ENCODE peak calls at places on chromosomes 3 and 15, in ten cellular contexts. U is body of pancreas; B is breast epithelium; Y is RWPE1; F is stimulated activated CD8-positive, alpha-beta memory T cell treated with anti-CD3 and anti-CD28 coated beads, Interleukin-15, amount 100 ng/mL, for 1 hour; L is ELR; T is fibroblast of pulmonary artery; S is tibial nerve; V is upper lobe of left lung; D is activated naive CD8-positive, alpha-beta T cell treated with anti-CD3 and anti-CD28 coated beads for 36 hours. H is an unnamed sample.

GRCh38 chr15:77533986-77534385 is 98.7 kb downstream of the LINGO1 start:
- DNase-seq in U (no peak), B (no peak), Y (no peak), F (no peak), L (no peak), T (no peak), S (no peak), V (no peak), D (no peak), H (no peak)

GRCh38 chr3:123312331-123313265 is 110.9 kb downstream of the SEC22A start:
- DNase-seq in U (no peak), B (no peak), Y (no peak), F (no peak), L (no peak), T (no peak), S (no peak), V (no peak), D (no peak), H (no peak)

GRCh38 chr3:13491206-13491974 is 11.3 kb downstream of the HDAC11 start:
- DNase-seq in U (peak; percentile 7), B (no peak), Y (no peak), F (no peak), L (no peak), T (no peak), S (no peak), V (no peak), D (no peak), H (no peak)

GRCh38 chr3:46998121-46998851 is 18.8 kb downstream of the NBEAL2 start:
- DNase-seq in U (peak; percentile 89), B (no peak), Y (peak; percentile 54), F (peak; percentile 56), L (peak; percentile 60), T (peak; percentile 57), S (peak; percentile 38), V (peak; percentile 86), D (peak; percentile 77), H (peak; percentile 91)

GRCh38 chr3:151230644-151231043 is 27.6 kb upstream of the GPR171 start:
- DNase-seq in U (no peak), B (no peak), Y (no peak), F (no peak), L (no peak), T (no peak), S (no peak), V (no peak), D (no peak), H (peak; percentile 68)

GRCh38 chr15:76963596-76963995 is 31.3 kb upstream of the PSTPIP1 start:
- DNase-seq in U (peak; percentile 22), B (no peak), Y (no peak), F (no peak), L (peak; percentile 8), T (no peak), S (no peak), V (no peak), D (no peak), H (peak; percentile 46)

GRCh38 chr3:160400048-160400630 is 689 bp downstream of the SMC4 start:
- DNase-seq in U (peak; percentile 43), B (no peak), Y (no peak), F (no peak), L (peak; percentile 43), T (peak; percentile 73), S (no peak), V (peak; percentile 48), D (peak; percentile 47), H (peak; percentile 86)

GRCh38 chr3:196135693-196136639 is 54.1 kb upstream of the TFRC start:
- DNase-seq in U (no peak), B (no peak), Y (peak; percentile 86), F (no peak), L (no peak), T (no peak), S (no peak), V (peak; percentile 90), D (no peak), H (no peak)

GRCh38 chr3:33025648-33026178 is 71.2 kb downstream of the GLB1 start:
- DNase-seq in U (no peak), B (no peak), Y (no peak), F (no peak), L (no peak), T (no peak), S (no peak), V (no peak), D (no peak), H (no peak)

GRCh38 chr3:98343647-98344507 is 9.8 kb upstream of the OR5K4 start:
- DNase-seq in U (peak; percentile 26), B (no peak), Y (peak; percentile 2), F (no peak), L (peak; percentile 61), T (peak; percentile 46), S (no peak), V (no peak), D (peak; percentile 8), H (peak; percentile 83)

GRCh38 chr3:105828703-105829102 is 40.1 kb downstream of the CBLB start:
- DNase-seq in U (no peak), B (no peak), Y (no peak), F (no peak), L (no peak), T (no peak), S (no peak), V (no peak), D (no peak), H (peak; percentile 60)

GRCh38 chr3:60053518-60054265 is 1003.9 kb upstream of the CFAP20DC start:
- DNase-seq in U (no peak), B (no peak), Y (no peak), F (no peak), L (no peak), T (no peak), S (no peak), V (no peak), D (no peak), H (peak; percentile 72)

GRCh38 chr3:115931581-115931980 is 308.3 kb downstream of the GAP43 start:
- DNase-seq in U (no peak), B (no peak), Y (no peak), F (no peak), L (no peak), T (peak; percentile 3), S (no peak), V (no peak), D (no peak), H (no peak)

GRCh38 chr3:129624347-129625070 is 18.0 kb upstream of the PLXND1 start:
- DNase-seq in U (no peak), B (no peak), Y (no peak), F (no peak), L (no peak), T (no peak), S (no peak), V (no peak), D (no peak), H (no peak)

GRCh38 chr15:67914537-67915373 is 74.9 kb upstream of the RNU6-1 start:
- DNase-seq in U (peak; percentile 56), B (no peak), Y (no peak), F (no peak), L (no peak), T (peak; percentile 47), S (peak; percentile 61), V (peak; percentile 75), D (no peak), H (no peak)

GRCh38 chr3:122725106-122725505 is 44.5 kb downstream of the PARP14 start:
- DNase-seq in U (no peak), B (no peak), Y (no peak), F (no peak), L (no peak), T (no peak), S (no peak), V (no peak), D (no peak), H (no peak)

GRCh38 chr3:177440456-177441105 is 243.3 kb upstream of the TBL1XR1 start:
- DNase-seq in U (no peak), B (no peak), Y (no peak), F (no peak), L (peak; percentile 45), T (no peak), S (no peak), V (no peak), D (no peak), H (no peak)

GRCh38 chr15:40355976-40356585 is 1.9 kb upstream of the DISP2 start:
- DNase-seq in U (no peak), B (no peak), Y (no peak), F (no peak), L (no peak), T (no peak), S (no peak), V (no peak), D (no peak), H (no peak)

GRCh38 chr3:73143821-73144237 is 82.4 kb downstream of the EBLN2 start:
- DNase-seq in U (no peak), B (no peak), Y (no peak), F (no peak), L (peak; percentile 1), T (no peak), S (no peak), V (no peak), D (no peak), H (no peak)